ENCODE peak calls at places on chromosome 3, in five cellular contexts. V, W, I, E and J are unnamed samples.

GRCh38 chr3:30342319-30343060 is 263.9 kb upstream of the TGFBR2 start:
- DNase-seq in W (peak; percentile 59), I (no peak), V (no peak), E (no peak), J (no peak)

GRCh38 chr3:126084667-126085180 is 800 bp upstream of the SLC41A3 start:
- DNase-seq in W (no peak), V (no peak), E (no peak), I (no peak), J (no peak)

GRCh38 chr3:11306815-11307589 is 34.8 kb downstream of the ATG7 start:
- DNase-seq in I (no peak), W (peak; percentile 54), E (peak; percentile 32), V (no peak), J (no peak)

GRCh38 chr3:8464668-8465067 is 37.0 kb upstream of the LMCD1 start:
- DNase-seq in I (peak; percentile 17), E (no peak), V (no peak), W (no peak), J (no peak)

GRCh38 chr3:196528639-196529233 is 13.6 kb upstream of the SMCO1 start:
- DNase-seq in V (peak; percentile 87), I (peak; percentile 83), E (peak; percentile 81), W (peak; percentile 87), J (peak; percentile 93)

GRCh38 chr3:126389792-126390142 is 4.9 kb upstream of the CFAP100 start:
- DNase-seq in E (no peak), W (no peak), V (no peak), I (no peak), J (peak; percentile 82)

GRCh38 chr3:195839260-195840010 is 27.7 kb upstream of the MUC4 start:
- DNase-seq in V (no peak), W (no peak), E (no peak), I (no peak), J (no peak)

GRCh38 chr3:4398906-4399305 is 68.2 kb downstream of the SUMF1 start:
- DNase-seq in V (no peak), I (no peak), E (no peak), W (no peak), J (no peak)

GRCh38 chr3:107347717-107348116 is 29.5 kb upstream of the CCDC54 start:
- DNase-seq in W (no peak), E (no peak), I (no peak), V (no peak), J (no peak)

GRCh38 chr3:51139616-51140015 is 245.5 kb upstream of the MANF start:
- DNase-seq in V (no peak), I (no peak), W (no peak), E (no peak), J (no peak)

GRCh38 chr3:186255703-186256331 is 106.2 kb downstream of the DGKG start:
- DNase-seq in I (no peak), V (peak; percentile 67), W (peak; percentile 54), E (no peak), J (no peak)

GRCh38 chr3:16675805-16676204 is 70.6 kb upstream of the DAZL start:
- DNase-seq in I (no peak), W (no peak), E (no peak), V (no peak), J (no peak)

GRCh38 chr3:188349963-188350332 is 196.0 kb downstream of the LPP start:
- DNase-seq in I (no peak), W (no peak), E (no peak), V (no peak), J (no peak)

GRCh38 chr3:129549006-129549800 is 6.2 kb downstream of the H1-8 start:
- DNase-seq in I (no peak), W (no peak), E (no peak), V (no peak), J (no peak)

GRCh38 chr3:123295901-123296250 is 94.1 kb downstream of the SEC22A start:
- DNase-seq in W (no peak), E (no peak), V (peak; percentile 9), I (no peak), J (peak; percentile 57)

GRCh38 chr3:141646760-141647561 is 91.1 kb upstream of the RNF7 start:
- DNase-seq in V (peak; percentile 48), E (no peak), W (no peak), I (no peak), J (no peak)

GRCh38 chr3:38114052-38114874 is 22.7 kb downstream of the ACAA1 start:
- DNase-seq in I (no peak), W (no peak), V (peak; percentile 6), E (no peak), J (peak; percentile 62)